ENCODE peak calls at places on chromosomes 3 and 15, in six cellular contexts. E, A, Z, X, J and L are unnamed samples. For H3K4me1, the result is how much of the 10 kb centered on the place peaks cover.

GRCh38 chr3:100113728-100114412 is 431 bp downstream of the FILIP1L start:
- DNase-seq in E (no peak), Z (no peak), X (no peak), A (peak), J (no peak), L (no peak)

GRCh38 chr3:11159421-11159904 is 5.2 kb downstream of the HRH1 start:
- DNase-seq in E (no peak), X (no peak), Z (no peak), A (no peak), J (peak), L (peak)

GRCh38 chr15:72222433-72222832 is 8.6 kb downstream of the PKM start:
- DNase-seq in E (no peak), A (peak), J (no peak), Z (no peak), X (peak), L (no peak)

GRCh38 chr15:33031324-33031736 is 163.2 kb downstream of the FMN1 start:
- DNase-seq in J (no peak), A (peak), Z (no peak), X (no peak), E (no peak), L (no peak)

GRCh38 chr3:96803860-96804259 is 10.5 kb upstream of the EPHA6 start:
- DNase-seq in A (no peak), X (no peak), E (no peak), Z (no peak), J (peak), L (no peak)

GRCh38 chr15:48437178-48437577 is 105.9 kb downstream of the DUT start:
- DNase-seq in Z (no peak), J (no peak), E (no peak), X (no peak), A (no peak), L (no peak)

GRCh38 chr3:53247619-53248018 is 8.2 kb downstream of the TKT start:
- DNase-seq in X (no peak), J (no peak), E (no peak), Z (no peak), A (no peak), L (no peak)

GRCh38 chr3:150147776-150148175 is 177.1 kb upstream of the PFN2 start:
- DNase-seq in X (no peak), A (no peak), J (no peak), Z (no peak), E (no peak), L (no peak)

GRCh38 chr3:42690766-42691680 is 5.7 kb downstream of the KLHL40 start:
- DNase-seq in Z (no peak), J (no peak), A (no peak), E (no peak), X (peak), L (no peak)

GRCh38 chr3:114356084-114357009 is 62.5 kb downstream of the TIGIT start:
- DNase-seq in X (no peak), Z (no peak), A (no peak), E (no peak), J (peak), L (no peak)

GRCh38 chr3:134361162-134361831 is 12.9 kb downstream of the AMOTL2 start:
- DNase-seq in Z (no peak), A (no peak), E (no peak), X (no peak), J (no peak), L (no peak)

GRCh38 chr3:134360046-134360445 is 14.2 kb downstream of the AMOTL2 start:
- DNase-seq in J (no peak), A (no peak), Z (no peak), X (no peak), E (no peak), L (no peak)

GRCh38 chr3:134357914-134358811 is 16.1 kb downstream of the AMOTL2 start:
- DNase-seq in Z (no peak), A (peak), E (peak), X (peak), J (no peak), L (peak)

GRCh38 chr3:134357261-134357913 is 16.9 kb downstream of the AMOTL2 start:
- DNase-seq in Z (no peak), J (no peak), A (no peak), E (no peak), X (no peak), L (no peak)

GRCh38 chr3:134359121-134360010 is 14.9 kb downstream of the AMOTL2 start:
- DNase-seq in X (no peak), E (no peak), Z (no peak), A (no peak), J (no peak), L (no peak)
- H3K4me1 ChIP-seq in X (under half), E (under half), Z (under half), A (half or more), J (under half), L (half or more)

DNA sequence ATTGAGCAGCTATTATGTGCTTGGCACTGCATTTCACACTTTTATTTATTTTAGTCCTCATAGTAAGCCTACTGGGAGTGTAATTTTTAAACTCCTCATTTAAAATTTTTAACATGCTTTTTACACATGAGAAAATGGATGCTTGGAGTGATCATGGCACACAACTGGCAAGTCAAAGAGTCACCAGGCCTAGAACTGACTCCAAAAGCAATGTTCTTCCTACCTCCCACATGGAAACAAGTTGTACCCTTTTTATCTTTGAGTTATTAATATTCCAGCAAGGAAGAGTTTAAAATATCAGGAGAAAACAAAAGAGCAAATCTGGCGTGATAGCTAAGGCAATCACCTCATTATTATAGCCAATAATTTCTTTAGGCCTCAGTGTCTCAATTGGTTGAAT is 100.6 kb downstream of the MEIS2 start:
- DNase-seq in Z (no peak), E (no peak), J (no peak), X (no peak), A (no peak), L (no peak)
- H3K4me1 ChIP-seq in Z (under half), E (under half), J (under half), X (under half), A (under half), L (under half)

DNA sequence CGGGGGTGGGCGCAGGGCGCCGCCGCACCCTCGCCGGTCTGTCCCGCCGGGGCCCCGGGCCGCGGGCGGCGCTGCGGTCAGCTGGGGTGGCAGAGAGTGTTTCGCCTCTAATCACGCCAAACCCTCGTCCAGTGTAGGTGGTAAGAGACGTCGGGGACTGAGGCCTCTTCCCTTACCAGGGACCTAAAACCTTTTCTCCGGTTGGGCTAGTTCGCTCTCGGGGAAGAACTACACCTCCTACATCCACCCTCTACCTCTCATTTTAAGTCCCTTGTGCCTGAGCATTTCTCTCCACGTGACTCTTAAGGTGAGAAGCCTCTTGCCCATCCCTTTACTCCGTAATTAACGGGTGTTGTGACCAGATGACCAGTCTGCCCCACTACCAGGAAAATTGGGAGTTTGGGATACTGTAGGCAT is 517 bp downstream of the TMEM42 start:
- DNase-seq in Z (no peak), J (peak), E (peak), X (peak), A (peak), L (peak)
- H3K4me1 ChIP-seq in Z (under half), J (under half), E (under half), X (under half), A (under half), L (under half)

DNA sequence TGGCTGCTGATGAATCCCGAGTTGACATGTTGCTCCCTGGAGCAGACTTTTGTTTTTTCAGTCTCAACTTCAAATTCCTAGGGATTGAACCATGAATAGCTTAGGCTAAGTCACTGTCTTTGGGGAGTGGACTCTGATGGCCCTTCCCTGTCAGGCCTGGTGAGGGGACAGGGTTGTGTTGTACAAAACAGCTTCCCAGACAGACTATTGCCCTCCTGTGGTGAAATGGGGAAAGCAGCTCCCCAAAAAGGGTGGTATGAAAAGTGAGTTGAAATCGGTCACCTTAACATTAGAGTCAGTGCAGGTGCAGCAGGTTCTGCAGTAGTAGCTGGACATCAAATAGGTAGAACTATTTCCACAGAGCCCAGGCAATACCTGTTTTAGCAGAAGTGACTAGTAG is 775.6 kb downstream of the ROBO2 start:
- DNase-seq in E (no peak), J (peak), Z (peak), A (no peak), X (no peak), L (no peak)
- H3K4me1 ChIP-seq in E (under half), J (under half), Z (under half), A (under half), X (under half), L (under half)

DNA sequence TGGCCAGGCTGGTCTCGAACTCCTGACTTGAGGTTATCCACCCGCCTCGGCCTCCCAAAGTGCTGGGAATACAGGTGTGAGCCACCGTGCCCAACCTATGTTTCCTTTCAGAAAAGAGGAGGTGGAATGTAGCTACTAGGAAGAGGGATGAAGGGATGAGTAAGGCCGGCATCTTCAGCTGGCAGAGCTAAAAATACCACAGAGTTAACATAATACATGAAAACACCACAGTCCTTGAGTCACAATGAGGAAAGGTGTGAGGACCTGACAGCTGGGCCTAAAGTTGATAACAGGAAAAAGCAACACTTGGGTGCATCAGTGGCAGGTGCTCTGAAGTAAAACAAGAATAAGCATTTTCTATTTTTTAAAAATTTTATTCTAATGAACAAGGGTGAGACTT is 392.2 kb downstream of the DIPK2A start:
- DNase-seq in E (no peak), J (no peak), A (no peak), X (no peak), Z (no peak), L (no peak)
- H3K4me1 ChIP-seq in E (under half), J (under half), A (under half), X (under half), Z (under half), L (under half)

GRCh38 chr15:75674366-75674765 is 26.7 kb downstream of the SNX33 start:
- DNase-seq in Z (no peak), X (no peak), E (no peak), A (no peak), J (no peak), L (no peak)

GRCh38 chr15:75672646-75673425 is 25.1 kb downstream of the SNX33 start:
- DNase-seq in A (no peak), Z (no peak), J (peak), E (no peak), X (peak), L (peak)

GRCh38 chr15:75671684-75672083 is 24.0 kb downstream of the SNX33 start:
- DNase-seq in X (no peak), A (no peak), J (no peak), Z (no peak), E (no peak), L (no peak)

GRCh38 chr15:75672111-75672602 is 24.4 kb downstream of the SNX33 start:
- DNase-seq in J (no peak), X (no peak), Z (no peak), E (no peak), A (no peak), L (no peak)

GRCh38 chr15:75673426-75674247 is 25.9 kb downstream of the SNX33 start:
- DNase-seq in Z (no peak), A (peak), J (no peak), X (peak), E (no peak), L (no peak)
- H3K4me1 ChIP-seq in Z (half or more), A (under half), J (under half), X (under half), E (under half), L (under half)